ENCODE peak calls at places on chromosomes 2 and 18, in five cellular contexts. One of them, this sample, is unnamed.

GRCh38 chr2:127128508-127128907 is 21.6 kb upstream of the BIN1 start:
- DNase-seq in endodermal cell: peak
- DNase-seq in ACHN: no peak
- DNase-seq in GF-D8: no peak
- DNase-seq in stimulated activated CD4-positive, alpha-beta T cell treated with anti-CD3 and anti-CD28 coated beads, Interleukin-12 subunit alpha, Interleukin-12 subunit beta, amount 100 ng/mL, for 4 hours: no peak
- DNase-seq in this sample: peak

GRCh38 chr2:38268691-38269309 is 108.3 kb downstream of the ATL2 start:
- DNase-seq in GF-D8: no peak
- DNase-seq in endodermal cell: no peak
- DNase-seq in ACHN: no peak
- DNase-seq in stimulated activated CD4-positive, alpha-beta T cell treated with anti-CD3 and anti-CD28 coated beads, Interleukin-12 subunit alpha, Interleukin-12 subunit beta, amount 100 ng/mL, for 4 hours: no peak
- DNase-seq in this sample: no peak

GRCh38 chr18:34767601-34768027 is 57.5 kb downstream of the DTNA start:
- DNase-seq in GF-D8: no peak
- DNase-seq in endodermal cell: no peak
- DNase-seq in stimulated activated CD4-positive, alpha-beta T cell treated with anti-CD3 and anti-CD28 coated beads, Interleukin-12 subunit alpha, Interleukin-12 subunit beta, amount 100 ng/mL, for 4 hours: no peak
- DNase-seq in ACHN: no peak
- DNase-seq in this sample: no peak

GRCh38 chr18:68498185-68498584 is 216.7 kb downstream of the TMX3 start:
- DNase-seq in ACHN: no peak
- DNase-seq in stimulated activated CD4-positive, alpha-beta T cell treated with anti-CD3 and anti-CD28 coated beads, Interleukin-12 subunit alpha, Interleukin-12 subunit beta, amount 100 ng/mL, for 4 hours: no peak
- DNase-seq in endodermal cell: no peak
- DNase-seq in GF-D8: no peak
- DNase-seq in this sample: no peak

GRCh38 chr18:2139676-2140075 is 431.6 kb downstream of the METTL4 start:
- DNase-seq in GF-D8: no peak
- DNase-seq in stimulated activated CD4-positive, alpha-beta T cell treated with anti-CD3 and anti-CD28 coated beads, Interleukin-12 subunit alpha, Interleukin-12 subunit beta, amount 100 ng/mL, for 4 hours: no peak
- DNase-seq in ACHN: no peak
- DNase-seq in endodermal cell: no peak
- DNase-seq in this sample: no peak

GRCh38 chr18:57846258-57846657 is 43.1 kb upstream of the ATP8B1 start:
- DNase-seq in GF-D8: no peak
- DNase-seq in stimulated activated CD4-positive, alpha-beta T cell treated with anti-CD3 and anti-CD28 coated beads, Interleukin-12 subunit alpha, Interleukin-12 subunit beta, amount 100 ng/mL, for 4 hours: no peak
- DNase-seq in ACHN: peak
- DNase-seq in endodermal cell: no peak
- DNase-seq in this sample: no peak

GRCh38 chr18:1505856-1506255 is 601.2 kb downstream of the ADCYAP1 start:
- DNase-seq in ACHN: no peak
- DNase-seq in stimulated activated CD4-positive, alpha-beta T cell treated with anti-CD3 and anti-CD28 coated beads, Interleukin-12 subunit alpha, Interleukin-12 subunit beta, amount 100 ng/mL, for 4 hours: no peak
- DNase-seq in GF-D8: no peak
- DNase-seq in endodermal cell: peak
- DNase-seq in this sample: no peak

GRCh38 chr2:40369619-40370397 is 82.1 kb downstream of the SLC8A1 start:
- DNase-seq in stimulated activated CD4-positive, alpha-beta T cell treated with anti-CD3 and anti-CD28 coated beads, Interleukin-12 subunit alpha, Interleukin-12 subunit beta, amount 100 ng/mL, for 4 hours: no peak
- DNase-seq in GF-D8: no peak
- DNase-seq in ACHN: no peak
- DNase-seq in endodermal cell: no peak
- DNase-seq in this sample: no peak

GRCh38 chr18:36580874-36581750 is 247.7 kb downstream of the TPGS2 start:
- DNase-seq in stimulated activated CD4-positive, alpha-beta T cell treated with anti-CD3 and anti-CD28 coated beads, Interleukin-12 subunit alpha, Interleukin-12 subunit beta, amount 100 ng/mL, for 4 hours: no peak
- DNase-seq in GF-D8: no peak
- DNase-seq in ACHN: no peak
- DNase-seq in endodermal cell: no peak
- DNase-seq in this sample: no peak

GRCh38 chr2:140122001-140122400 is 1341.8 kb upstream of the NXPH2 start:
- DNase-seq in endodermal cell: no peak
- DNase-seq in ACHN: peak
- DNase-seq in GF-D8: no peak
- DNase-seq in stimulated activated CD4-positive, alpha-beta T cell treated with anti-CD3 and anti-CD28 coated beads, Interleukin-12 subunit alpha, Interleukin-12 subunit beta, amount 100 ng/mL, for 4 hours: no peak
- DNase-seq in this sample: no peak

GRCh38 chr2:84085562-84085961 is 373.5 kb downstream of the SUCLG1 start:
- DNase-seq in ACHN: no peak
- DNase-seq in endodermal cell: no peak
- DNase-seq in GF-D8: no peak
- DNase-seq in stimulated activated CD4-positive, alpha-beta T cell treated with anti-CD3 and anti-CD28 coated beads, Interleukin-12 subunit alpha, Interleukin-12 subunit beta, amount 100 ng/mL, for 4 hours: no peak
- DNase-seq in this sample: no peak

GRCh38 chr2:96730212-96730611 is 9.7 kb downstream of the LMAN2L start:
- DNase-seq in endodermal cell: no peak
- DNase-seq in GF-D8: no peak
- DNase-seq in ACHN: no peak
- DNase-seq in stimulated activated CD4-positive, alpha-beta T cell treated with anti-CD3 and anti-CD28 coated beads, Interleukin-12 subunit alpha, Interleukin-12 subunit beta, amount 100 ng/mL, for 4 hours: no peak
- DNase-seq in this sample: no peak

GRCh38 chr2:134975281-134976009 is 56.8 kb downstream of the CCNT2 start:
- DNase-seq in ACHN: no peak
- DNase-seq in GF-D8: no peak
- DNase-seq in stimulated activated CD4-positive, alpha-beta T cell treated with anti-CD3 and anti-CD28 coated beads, Interleukin-12 subunit alpha, Interleukin-12 subunit beta, amount 100 ng/mL, for 4 hours: no peak
- DNase-seq in endodermal cell: no peak
- DNase-seq in this sample: no peak

GRCh38 chr2:36385603-36386002 is 30.0 kb downstream of the CRIM1 start:
- DNase-seq in GF-D8: no peak
- DNase-seq in endodermal cell: no peak
- DNase-seq in stimulated activated CD4-positive, alpha-beta T cell treated with anti-CD3 and anti-CD28 coated beads, Interleukin-12 subunit alpha, Interleukin-12 subunit beta, amount 100 ng/mL, for 4 hours: no peak
- DNase-seq in ACHN: no peak
- DNase-seq in this sample: no peak

GRCh38 chr2:122218596-122218995 is 463.1 kb downstream of the TSN start:
- DNase-seq in stimulated activated CD4-positive, alpha-beta T cell treated with anti-CD3 and anti-CD28 coated beads, Interleukin-12 subunit alpha, Interleukin-12 subunit beta, amount 100 ng/mL, for 4 hours: no peak
- DNase-seq in endodermal cell: no peak
- DNase-seq in GF-D8: no peak
- DNase-seq in ACHN: peak
- DNase-seq in this sample: no peak

GRCh38 chr18:44851806-44852205 is 171.1 kb downstream of the SETBP1 start:
- DNase-seq in stimulated activated CD4-positive, alpha-beta T cell treated with anti-CD3 and anti-CD28 coated beads, Interleukin-12 subunit alpha, Interleukin-12 subunit beta, amount 100 ng/mL, for 4 hours: no peak
- DNase-seq in endodermal cell: no peak
- DNase-seq in ACHN: no peak
- DNase-seq in GF-D8: no peak
- DNase-seq in this sample: no peak

GRCh38 chr2:29033172-29033571 is 41.2 kb downstream of the PCARE start:
- DNase-seq in GF-D8: no peak
- DNase-seq in stimulated activated CD4-positive, alpha-beta T cell treated with anti-CD3 and anti-CD28 coated beads, Interleukin-12 subunit alpha, Interleukin-12 subunit beta, amount 100 ng/mL, for 4 hours: no peak
- DNase-seq in ACHN: peak
- DNase-seq in endodermal cell: peak
- DNase-seq in this sample: no peak

GRCh38 chr2:21519821-21520220 is 396.1 kb downstream of the TDRD15 start:
- DNase-seq in GF-D8: no peak
- DNase-seq in ACHN: no peak
- DNase-seq in endodermal cell: no peak
- DNase-seq in stimulated activated CD4-positive, alpha-beta T cell treated with anti-CD3 and anti-CD28 coated beads, Interleukin-12 subunit alpha, Interleukin-12 subunit beta, amount 100 ng/mL, for 4 hours: no peak
- DNase-seq in this sample: no peak

GRCh38 chr2:44902178-44902577 is 39.3 kb upstream of the SIX3 start:
- DNase-seq in GF-D8: no peak
- DNase-seq in endodermal cell: no peak
- DNase-seq in ACHN: no peak
- DNase-seq in stimulated activated CD4-positive, alpha-beta T cell treated with anti-CD3 and anti-CD28 coated beads, Interleukin-12 subunit alpha, Interleukin-12 subunit beta, amount 100 ng/mL, for 4 hours: no peak
- DNase-seq in this sample: no peak

GRCh38 chr2:36392854-36393253 is 37.3 kb downstream of the CRIM1 start:
- DNase-seq in stimulated activated CD4-positive, alpha-beta T cell treated with anti-CD3 and anti-CD28 coated beads, Interleukin-12 subunit alpha, Interleukin-12 subunit beta, amount 100 ng/mL, for 4 hours: no peak
- DNase-seq in ACHN: no peak
- DNase-seq in GF-D8: no peak
- DNase-seq in endodermal cell: peak
- DNase-seq in this sample: no peak

GRCh38 chr2:202037086-202037485 is 3.4 kb downstream of the FZD7 start:
- DNase-seq in GF-D8: no peak
- DNase-seq in stimulated activated CD4-positive, alpha-beta T cell treated with anti-CD3 and anti-CD28 coated beads, Interleukin-12 subunit alpha, Interleukin-12 subunit beta, amount 100 ng/mL, for 4 hours: no peak
- DNase-seq in endodermal cell: no peak
- DNase-seq in ACHN: no peak
- DNase-seq in this sample: no peak

GRCh38 chr18:6279308-6279707 is 135.4 kb downstream of the L3MBTL4 start:
- DNase-seq in stimulated activated CD4-positive, alpha-beta T cell treated with anti-CD3 and anti-CD28 coated beads, Interleukin-12 subunit alpha, Interleukin-12 subunit beta, amount 100 ng/mL, for 4 hours: no peak
- DNase-seq in GF-D8: no peak
- DNase-seq in endodermal cell: no peak
- DNase-seq in ACHN: no peak
- DNase-seq in this sample: no peak

GRCh38 chr2:173547493-173547892 is 192.8 kb downstream of the CDCA7 start:
- DNase-seq in stimulated activated CD4-positive, alpha-beta T cell treated with anti-CD3 and anti-CD28 coated beads, Interleukin-12 subunit alpha, Interleukin-12 subunit beta, amount 100 ng/mL, for 4 hours: no peak
- DNase-seq in ACHN: no peak
- DNase-seq in endodermal cell: no peak
- DNase-seq in GF-D8: no peak
- DNase-seq in this sample: no peak

GRCh38 chr2:33384562-33384961 is 91.9 kb upstream of the RASGRP3 start:
- DNase-seq in ACHN: no peak
- DNase-seq in GF-D8: no peak
- DNase-seq in stimulated activated CD4-positive, alpha-beta T cell treated with anti-CD3 and anti-CD28 coated beads, Interleukin-12 subunit alpha, Interleukin-12 subunit beta, amount 100 ng/mL, for 4 hours: no peak
- DNase-seq in endodermal cell: no peak
- DNase-seq in this sample: no peak

GRCh38 chr2:58266211-58266610 is 25.1 kb upstream of the FANCL start:
- DNase-seq in endodermal cell: no peak
- DNase-seq in ACHN: no peak
- DNase-seq in GF-D8: no peak
- DNase-seq in stimulated activated CD4-positive, alpha-beta T cell treated with anti-CD3 and anti-CD28 coated beads, Interleukin-12 subunit alpha, Interleukin-12 subunit beta, amount 100 ng/mL, for 4 hours: no peak
- DNase-seq in this sample: no peak

GRCh38 chr2:136376798-136377211 is 258.9 kb upstream of the CXCR4 start:
- DNase-seq in stimulated activated CD4-positive, alpha-beta T cell treated with anti-CD3 and anti-CD28 coated beads, Interleukin-12 subunit alpha, Interleukin-12 subunit beta, amount 100 ng/mL, for 4 hours: no peak
- DNase-seq in ACHN: no peak
- DNase-seq in GF-D8: no peak
- DNase-seq in endodermal cell: no peak
- DNase-seq in this sample: no peak

GRCh38 chr18:43279015-43279758 is 1.9 kb upstream of the SYT4 start:
- DNase-seq in GF-D8: no peak
- DNase-seq in ACHN: peak
- DNase-seq in endodermal cell: peak
- DNase-seq in stimulated activated CD4-positive, alpha-beta T cell treated with anti-CD3 and anti-CD28 coated beads, Interleukin-12 subunit alpha, Interleukin-12 subunit beta, amount 100 ng/mL, for 4 hours: no peak
- DNase-seq in this sample: no peak

GRCh38 chr18:42163316-42163715 is 208.3 kb downstream of the PIK3C3 start:
- DNase-seq in GF-D8: no peak
- DNase-seq in stimulated activated CD4-positive, alpha-beta T cell treated with anti-CD3 and anti-CD28 coated beads, Interleukin-12 subunit alpha, Interleukin-12 subunit beta, amount 100 ng/mL, for 4 hours: no peak
- DNase-seq in endodermal cell: no peak
- DNase-seq in ACHN: peak
- DNase-seq in this sample: no peak

This sample was measured in immature natural killer cell.